ENCODE peak calls at places on chromosomes 2 and 18, in nine cellular contexts. One of them, this sample, is unnamed.

GRCh38 chr2:109558076-109558882 is 55.5 kb downstream of the SEPTIN10 start:
- DNase-seq in CD4-positive, alpha-beta T cell: no peak
- DNase-seq in GM06990: no peak
- DNase-seq in NCI-H460: peak; percentile 96
- DNase-seq in stimulated activated CD4-positive, alpha-beta T cell treated with anti-CD3 and anti-CD28 coated beads, Interleukin-2, amount 100 ng/mL, for 48 hours: no peak
- DNase-seq in activated CD4-positive, CD25-positive, alpha-beta regulatory T cell: no peak
- DNase-seq in effector memory CD8-positive, alpha-beta T cell: no peak
- DNase-seq in skeletal muscle cell: peak; percentile 59
- DNase-seq in activated T-helper 9 cell treated with anti-CD3 and anti-CD28 coated beads, Interleukin-2, amount 50 U/mL, for 16 hours: no peak
- DNase-seq in this sample: peak; percentile 46

GRCh38 chr2:147689510-147689909 is 155.3 kb upstream of the ACVR2A start:
- DNase-seq in activated T-helper 9 cell treated with anti-CD3 and anti-CD28 coated beads, Interleukin-2, amount 50 U/mL, for 16 hours: no peak
- DNase-seq in activated CD4-positive, CD25-positive, alpha-beta regulatory T cell: no peak
- DNase-seq in skeletal muscle cell: no peak
- DNase-seq in CD4-positive, alpha-beta T cell: no peak
- DNase-seq in effector memory CD8-positive, alpha-beta T cell: no peak
- DNase-seq in stimulated activated CD4-positive, alpha-beta T cell treated with anti-CD3 and anti-CD28 coated beads, Interleukin-2, amount 100 ng/mL, for 48 hours: no peak
- DNase-seq in GM06990: peak; percentile 76
- DNase-seq in NCI-H460: no peak
- DNase-seq in this sample: no peak

GRCh38 chr2:141317986-141318385 is 812.8 kb downstream of the LRP1B start:
- DNase-seq in effector memory CD8-positive, alpha-beta T cell: no peak
- DNase-seq in activated CD4-positive, CD25-positive, alpha-beta regulatory T cell: no peak
- DNase-seq in skeletal muscle cell: no peak
- DNase-seq in CD4-positive, alpha-beta T cell: no peak
- DNase-seq in NCI-H460: no peak
- DNase-seq in activated T-helper 9 cell treated with anti-CD3 and anti-CD28 coated beads, Interleukin-2, amount 50 U/mL, for 16 hours: no peak
- DNase-seq in GM06990: no peak
- DNase-seq in stimulated activated CD4-positive, alpha-beta T cell treated with anti-CD3 and anti-CD28 coated beads, Interleukin-2, amount 100 ng/mL, for 48 hours: no peak
- DNase-seq in this sample: no peak

GRCh38 chr2:56047136-56047535 is 123.6 kb upstream of the EFEMP1 start:
- DNase-seq in skeletal muscle cell: no peak
- DNase-seq in stimulated activated CD4-positive, alpha-beta T cell treated with anti-CD3 and anti-CD28 coated beads, Interleukin-2, amount 100 ng/mL, for 48 hours: no peak
- DNase-seq in activated T-helper 9 cell treated with anti-CD3 and anti-CD28 coated beads, Interleukin-2, amount 50 U/mL, for 16 hours: no peak
- DNase-seq in CD4-positive, alpha-beta T cell: no peak
- DNase-seq in activated CD4-positive, CD25-positive, alpha-beta regulatory T cell: no peak
- DNase-seq in GM06990: no peak
- DNase-seq in NCI-H460: no peak
- DNase-seq in effector memory CD8-positive, alpha-beta T cell: no peak
- DNase-seq in this sample: no peak

GRCh38 chr2:23745726-23746105 is 181.2 kb downstream of the ATAD2B start:
- DNase-seq in stimulated activated CD4-positive, alpha-beta T cell treated with anti-CD3 and anti-CD28 coated beads, Interleukin-2, amount 100 ng/mL, for 48 hours: no peak
- DNase-seq in activated T-helper 9 cell treated with anti-CD3 and anti-CD28 coated beads, Interleukin-2, amount 50 U/mL, for 16 hours: no peak
- DNase-seq in CD4-positive, alpha-beta T cell: no peak
- DNase-seq in NCI-H460: no peak
- DNase-seq in skeletal muscle cell: peak; percentile 67
- DNase-seq in effector memory CD8-positive, alpha-beta T cell: no peak
- DNase-seq in activated CD4-positive, CD25-positive, alpha-beta regulatory T cell: no peak
- DNase-seq in GM06990: no peak
- DNase-seq in this sample: peak; percentile 18

GRCh38 chr2:102618452-102619413 is 620 bp upstream of the SLC9A2 start:
- DNase-seq in activated T-helper 9 cell treated with anti-CD3 and anti-CD28 coated beads, Interleukin-2, amount 50 U/mL, for 16 hours: no peak
- DNase-seq in skeletal muscle cell: no peak
- DNase-seq in effector memory CD8-positive, alpha-beta T cell: no peak
- DNase-seq in CD4-positive, alpha-beta T cell: no peak
- DNase-seq in activated CD4-positive, CD25-positive, alpha-beta regulatory T cell: no peak
- DNase-seq in stimulated activated CD4-positive, alpha-beta T cell treated with anti-CD3 and anti-CD28 coated beads, Interleukin-2, amount 100 ng/mL, for 48 hours: peak; percentile 14
- DNase-seq in NCI-H460: peak; percentile 51
- DNase-seq in GM06990: peak; percentile 40
- DNase-seq in this sample: no peak

GRCh38 chr2:45585267-45585861 is 25.7 kb downstream of the SRBD1 start:
- DNase-seq in GM06990: no peak
- DNase-seq in effector memory CD8-positive, alpha-beta T cell: no peak
- DNase-seq in CD4-positive, alpha-beta T cell: no peak
- DNase-seq in skeletal muscle cell: no peak
- DNase-seq in activated T-helper 9 cell treated with anti-CD3 and anti-CD28 coated beads, Interleukin-2, amount 50 U/mL, for 16 hours: no peak
- DNase-seq in activated CD4-positive, CD25-positive, alpha-beta regulatory T cell: no peak
- DNase-seq in NCI-H460: peak; percentile 56
- DNase-seq in stimulated activated CD4-positive, alpha-beta T cell treated with anti-CD3 and anti-CD28 coated beads, Interleukin-2, amount 100 ng/mL, for 48 hours: no peak
- DNase-seq in this sample: peak; percentile 47

GRCh38 chr2:127041259-127041970 is 65.5 kb downstream of the BIN1 start:
- DNase-seq in CD4-positive, alpha-beta T cell: no peak
- DNase-seq in NCI-H460: no peak
- DNase-seq in stimulated activated CD4-positive, alpha-beta T cell treated with anti-CD3 and anti-CD28 coated beads, Interleukin-2, amount 100 ng/mL, for 48 hours: no peak
- DNase-seq in GM06990: no peak
- DNase-seq in activated CD4-positive, CD25-positive, alpha-beta regulatory T cell: no peak
- DNase-seq in effector memory CD8-positive, alpha-beta T cell: no peak
- DNase-seq in activated T-helper 9 cell treated with anti-CD3 and anti-CD28 coated beads, Interleukin-2, amount 50 U/mL, for 16 hours: no peak
- DNase-seq in skeletal muscle cell: no peak
- DNase-seq in this sample: no peak

GRCh38 chr18:48928787-48929186 is 22.0 kb downstream of the SMAD7 start:
- DNase-seq in CD4-positive, alpha-beta T cell: peak; percentile 72
- DNase-seq in stimulated activated CD4-positive, alpha-beta T cell treated with anti-CD3 and anti-CD28 coated beads, Interleukin-2, amount 100 ng/mL, for 48 hours: peak; percentile 58
- DNase-seq in NCI-H460: no peak
- DNase-seq in activated T-helper 9 cell treated with anti-CD3 and anti-CD28 coated beads, Interleukin-2, amount 50 U/mL, for 16 hours: peak; percentile 51
- DNase-seq in activated CD4-positive, CD25-positive, alpha-beta regulatory T cell: peak; percentile 13
- DNase-seq in skeletal muscle cell: no peak
- DNase-seq in effector memory CD8-positive, alpha-beta T cell: peak; percentile 80
- DNase-seq in GM06990: peak; percentile 71
- DNase-seq in this sample: peak; percentile 58

GRCh38 chr2:64538764-64539433 is 14.8 kb downstream of the AFTPH start:
- DNase-seq in skeletal muscle cell: no peak
- DNase-seq in stimulated activated CD4-positive, alpha-beta T cell treated with anti-CD3 and anti-CD28 coated beads, Interleukin-2, amount 100 ng/mL, for 48 hours: no peak
- DNase-seq in activated T-helper 9 cell treated with anti-CD3 and anti-CD28 coated beads, Interleukin-2, amount 50 U/mL, for 16 hours: no peak
- DNase-seq in activated CD4-positive, CD25-positive, alpha-beta regulatory T cell: no peak
- DNase-seq in GM06990: no peak
- DNase-seq in NCI-H460: no peak
- DNase-seq in effector memory CD8-positive, alpha-beta T cell: no peak
- DNase-seq in CD4-positive, alpha-beta T cell: no peak
- DNase-seq in this sample: no peak

GRCh38 chr2:201261911-201262310 is 1.6 kb downstream of the CASP8 start:
- DNase-seq in effector memory CD8-positive, alpha-beta T cell: no peak
- DNase-seq in activated CD4-positive, CD25-positive, alpha-beta regulatory T cell: no peak
- DNase-seq in activated T-helper 9 cell treated with anti-CD3 and anti-CD28 coated beads, Interleukin-2, amount 50 U/mL, for 16 hours: no peak
- DNase-seq in skeletal muscle cell: no peak
- DNase-seq in stimulated activated CD4-positive, alpha-beta T cell treated with anti-CD3 and anti-CD28 coated beads, Interleukin-2, amount 100 ng/mL, for 48 hours: no peak
- DNase-seq in GM06990: no peak
- DNase-seq in CD4-positive, alpha-beta T cell: no peak
- DNase-seq in NCI-H460: no peak
- DNase-seq in this sample: no peak

This sample was measured in H4.